ENCODE peak calls at places on chromosome 18, in seven cellular contexts. W, X, B, T, I, H and Z are unnamed samples.

GRCh38 chr18:79585395-79586370 is 93.9 kb upstream of the CTDP1 start:
- DNase-seq in W (no peak), X (no peak), B (no peak), T (no peak), I (no peak), H (no peak), Z (no peak)

GRCh38 chr18:12769644-12770440 is 67.0 kb downstream of the PSMG2 start:
- DNase-seq in W (no peak), X (no peak), B (no peak), T (no peak), I (no peak), H (no peak), Z (no peak)

GRCh38 chr18:24878289-24878688 is 417.9 kb downstream of the HRH4 start:
- DNase-seq in W (no peak), X (no peak), B (peak), T (peak), I (no peak), H (no peak), Z (no peak)

GRCh38 chr18:63553117-63553516 is 10.9 kb downstream of the SERPINB12 start:
- DNase-seq in W (no peak), X (no peak), B (peak), T (peak), I (no peak), H (no peak), Z (no peak)

GRCh38 chr18:59612461-59612860 is 84.8 kb downstream of the CCBE1 start:
- DNase-seq in W (no peak), X (no peak), B (peak), T (no peak), I (no peak), H (no peak), Z (no peak)

GRCh38 chr18:55290898-55291297 is 297.1 kb downstream of the TCF4 start:
- DNase-seq in W (no peak), X (no peak), B (no peak), T (no peak), I (no peak), H (no peak), Z (no peak)

GRCh38 chr18:59929621-59930295 is 30.0 kb downstream of the PMAIP1 start:
- DNase-seq in W (no peak), X (no peak), B (no peak), T (no peak), I (peak), H (no peak), Z (no peak)

GRCh38 chr18:29549759-29550158 is 1372.8 kb upstream of the CDH2 start:
- DNase-seq in W (no peak), X (no peak), B (no peak), T (no peak), I (no peak), H (no peak), Z (no peak)

GRCh38 chr18:11040823-11041712 is 108.3 kb downstream of the PIEZO2 start:
- DNase-seq in W (no peak), X (no peak), B (peak), T (peak), I (peak), H (peak), Z (peak)

GRCh38 chr18:60506682-60507081 is 134.1 kb upstream of the MC4R start:
- DNase-seq in W (no peak), X (no peak), B (peak), T (no peak), I (no peak), H (no peak), Z (no peak)

GRCh38 chr18:22045221-22045918 is 124.0 kb upstream of the GATA6 start:
- DNase-seq in W (no peak), X (no peak), B (no peak), T (peak), I (no peak), H (no peak), Z (no peak)

GRCh38 chr18:58867281-58867961 is 2.7 kb downstream of the ZNF532 start:
- DNase-seq in W (peak), X (no peak), B (no peak), T (no peak), I (no peak), H (no peak), Z (no peak)

GRCh38 chr18:33812186-33812585 is 234.2 kb downstream of the ASXL3 start:
- DNase-seq in W (no peak), X (no peak), B (no peak), T (peak), I (no peak), H (no peak), Z (no peak)

GRCh38 chr18:22015156-22015555 is 154.2 kb upstream of the GATA6 start:
- DNase-seq in W (no peak), X (no peak), B (no peak), T (no peak), I (no peak), H (no peak), Z (no peak)

GRCh38 chr18:31835528-31836138 is 75.0 kb upstream of the SLC25A52 start:
- DNase-seq in W (no peak), X (no peak), B (no peak), T (no peak), I (no peak), H (no peak), Z (no peak)

GRCh38 chr18:62348474-62348873 is 23.4 kb downstream of the TNFRSF11A start:
- DNase-seq in W (no peak), X (no peak), B (no peak), T (no peak), I (no peak), H (no peak), Z (no peak)

GRCh38 chr18:79542876-79543750 is 136.5 kb upstream of the CTDP1 start:
- DNase-seq in W (peak), X (no peak), B (no peak), T (no peak), I (no peak), H (no peak), Z (no peak)